ENCODE peak calls at places on chromosomes 12 and 14, in six cellular contexts. J, P, V, Q, L and K are unnamed samples.

GRCh38 chr14:44657688-44658388 is 150.8 kb upstream of the FSCB start:
- DNase-seq in J (peak), P (peak), V (no peak), Q (peak), L (no peak), K (no peak)

GRCh38 chr12:10717410-10717809 is 5.7 kb downstream of the YBX3 start:
- DNase-seq in J (no peak), P (no peak), V (no peak), Q (no peak), L (peak), K (no peak)

GRCh38 chr12:66550626-66551025 is 128.2 kb downstream of the GRIP1 start:
- DNase-seq in J (no peak), P (no peak), V (no peak), Q (no peak), L (no peak), K (no peak)

GRCh38 chr14:20631821-20632389 is 9.6 kb downstream of the OR6S1 start:
- DNase-seq in J (no peak), P (peak), V (no peak), Q (peak), L (peak), K (no peak)

GRCh38 chr12:19575307-19576243 is 136.3 kb downstream of the AEBP2 start:
- DNase-seq in J (no peak), P (peak), V (no peak), Q (no peak), L (peak), K (no peak)

GRCh38 chr14:53399057-53399456 is 245.9 kb upstream of the DDHD1 start:
- DNase-seq in J (peak), P (no peak), V (no peak), Q (no peak), L (peak), K (no peak)

GRCh38 chr14:69685716-69686115 is 74.3 kb downstream of the SUSD6 start:
- DNase-seq in J (no peak), P (peak), V (peak), Q (peak), L (peak), K (no peak)

GRCh38 chr12:56461235-56462159 is 6.9 kb upstream of the SPRYD4 start:
- DNase-seq in J (no peak), P (no peak), V (no peak), Q (no peak), L (no peak), K (no peak)

GRCh38 chr12:126182619-126183236 is 1117.5 kb downstream of the AACS start:
- DNase-seq in J (no peak), P (no peak), V (no peak), Q (no peak), L (peak), K (no peak)

GRCh38 chr14:21072102-21072501 is 2.0 kb downstream of the ARHGEF40 start:
- DNase-seq in J (peak), P (no peak), V (no peak), Q (peak), L (peak), K (no peak)

GRCh38 chr14:66920196-66920595 is 269.0 kb upstream of the GARIN2 start:
- DNase-seq in J (no peak), P (no peak), V (no peak), Q (no peak), L (peak), K (no peak)

GRCh38 chr12:123363743-123364531 is 710 bp downstream of the SBNO1 start:
- DNase-seq in J (peak), P (no peak), V (peak), Q (peak), L (no peak), K (peak)

GRCh38 chr12:115946867-115947695 is 330.4 kb downstream of the MED13L start:
- DNase-seq in J (peak), P (no peak), V (no peak), Q (no peak), L (no peak), K (no peak)

GRCh38 chr14:24441904-24442239 is 704 bp downstream of the SDR39U1 start:
- DNase-seq in J (no peak), P (peak), V (no peak), Q (no peak), L (no peak), K (no peak)